ENCODE peak calls at places on chromosomes 2 and 18, in four cellular contexts. T, Y, F and P are unnamed samples. For H4K20me1, the result is how much of the 10 kb centered on the place peaks cover.

GRCh38 chr18:57803119-57803969 is at the start of gene ATP8B1:
- DNase-seq in T (peak), Y (peak), F (peak), P (peak)

GRCh38 chr2:12288048-12288447 is 428.7 kb upstream of the TRIB2 start:
- DNase-seq in T (no peak), F (no peak), Y (no peak), P (no peak)

GRCh38 chr18:41721103-41721502 is 233.9 kb upstream of the PIK3C3 start:
- DNase-seq in Y (no peak), F (no peak), T (peak), P (no peak)

GRCh38 chr18:58054041-58054733 is 10.2 kb downstream of the NEDD4L start:
- DNase-seq in T (peak), Y (no peak), F (peak), P (peak)

GRCh38 chr2:237594514-237594871 is 4.0 kb upstream of the RAB17 start:
- DNase-seq in Y (no peak), F (no peak), T (no peak), P (peak)

GRCh38 chr2:128734521-128735295 is 416.0 kb upstream of the HS6ST1 start:
- DNase-seq in F (no peak), Y (no peak), T (no peak), P (no peak)

GRCh38 chr2:182300603-182301002 is 126.2 kb downstream of the PDE1A start:
- DNase-seq in T (no peak), F (no peak), Y (no peak), P (no peak)

GRCh38 chr2:110866496-110866895 is 134.1 kb downstream of the ACOXL start:
- DNase-seq in Y (no peak), T (peak), F (no peak), P (no peak)

GRCh38 chr18:9924371-9924943 is 10.6 kb downstream of the VAPA start:
- DNase-seq in T (no peak), Y (no peak), F (no peak), P (no peak)

GRCh38 chr2:54771166-54771565 is 47.7 kb downstream of the EML6 start:
- DNase-seq in T (no peak), Y (peak), F (peak), P (no peak)

GRCh38 chr2:200318940-200319435 is 12.5 kb downstream of the SPATS2L start:
- DNase-seq in T (no peak), Y (no peak), F (no peak), P (no peak)

GRCh38 chr2:149661844-149662243 is 74.3 kb upstream of the MMADHC start:
- DNase-seq in Y (no peak), T (no peak), F (peak), P (peak)

GRCh38 chr2:203808041-203808750 is 59.4 kb upstream of the CTLA4 start:
- DNase-seq in Y (no peak), T (peak), F (peak), P (no peak)

GRCh38 chr2:105489168-105489878 is 90.5 kb upstream of the FHL2 start:
- DNase-seq in T (no peak), F (no peak), Y (no peak), P (no peak)

GRCh38 chr2:159140070-159140774 is 146.3 kb downstream of the WDSUB1 start:
- DNase-seq in T (no peak), F (peak), Y (no peak), P (no peak)

GRCh38 chr18:25327631-25328030 is 24.3 kb downstream of the ZNF521 start:
- DNase-seq in F (no peak), T (no peak), Y (no peak), P (no peak)

GRCh38 chr18:76519156-76519549 is 24.1 kb upstream of the ZNF516 start:
- DNase-seq in F (peak), T (peak), Y (no peak), P (peak)

GRCh38 chr2:197929008-197929885 is 124.9 kb downstream of the PLCL1 start:
- DNase-seq in F (no peak), T (no peak), Y (no peak), P (no peak)

GRCh38 chr18:63374520-63374919 is 7.5 kb upstream of the KDSR start:
- DNase-seq in Y (no peak), F (no peak), T (no peak), P (no peak)

GRCh38 chr2:224904390-224904789 is 137.9 kb downstream of the DOCK10 start:
- DNase-seq in F (peak), T (no peak), Y (no peak), P (no peak)

GRCh38 chr2:43107679-43108078 is 118.7 kb downstream of the ZFP36L2 start:
- DNase-seq in T (no peak), Y (no peak), F (no peak), P (no peak)

GRCh38 chr18:59272971-59273935 is at the start of gene RAX:
- DNase-seq in T (peak), Y (no peak), F (peak), P (peak)

GRCh38 chr18:30828700-30829099 is 213.8 kb downstream of the DSC3 start:
- DNase-seq in Y (no peak), F (no peak), T (peak), P (no peak)

GRCh38 chr2:170221317-170222288 is 43.7 kb downstream of the MYO3B start:
- DNase-seq in Y (no peak), T (no peak), F (no peak), P (no peak)

GRCh38 chr2:237593036-237593435 is 2.5 kb upstream of the RAB17 start:
- DNase-seq in F (no peak), Y (no peak), T (no peak), P (no peak)

GRCh38 chr2:85976106-85976920 is 87.5 kb upstream of the ST3GAL5 start:
- DNase-seq in F (no peak), Y (no peak), T (no peak), P (no peak)

GRCh38 chr2:9095690-9096089 is 92.2 kb upstream of the MBOAT2 start:
- DNase-seq in Y (no peak), T (peak), F (peak), P (peak)

GRCh38 chr2:72917138-72917874 is at the start of gene EMX1:
- DNase-seq in F (peak), Y (peak), T (peak), P (peak)

GRCh38 chr2:106575955-106576354 is 88.8 kb downstream of the CD8B2 start:
- DNase-seq in Y (no peak), T (peak), F (peak), P (peak)

GRCh38 chr2:46653539-46653938 is 174.2 kb downstream of the TMEM247 start:
- DNase-seq in T (no peak), F (peak), Y (no peak), P (no peak)

GRCh38 chr2:201698588-201699226 is at the start of gene MPP4:
- DNase-seq in T (no peak), F (peak), Y (no peak), P (no peak)

GRCh38 chr2:109549016-109549595 is 64.7 kb downstream of the SEPTIN10 start:
- DNase-seq in Y (no peak), T (no peak), F (peak), P (no peak)

GRCh38 chr2:127100261-127101047 is 6.5 kb downstream of the BIN1 start:
- DNase-seq in F (peak), Y (no peak), T (no peak), P (peak)

GRCh38 chr18:8835556-8835955 is 130.2 kb downstream of the MTCL1 start:
- DNase-seq in F (peak), T (no peak), Y (no peak), P (no peak)

GRCh38 chr2:233266481-233266880 is 15.0 kb downstream of the ATG16L1 start:
- DNase-seq in Y (no peak), F (no peak), T (no peak), P (no peak)

GRCh38 chr2:233264667-233265066 is 13.2 kb downstream of the ATG16L1 start:
- DNase-seq in T (no peak), Y (no peak), F (no peak), P (no peak)

GRCh38 chr2:233265899-233266431 is 14.5 kb downstream of the ATG16L1 start:
- DNase-seq in T (no peak), F (no peak), Y (no peak), P (no peak)

GRCh38 chr2:233270366-233270765 is 18.9 kb downstream of the ATG16L1 start:
- DNase-seq in Y (no peak), F (no peak), T (no peak), P (no peak)

GRCh38 chr2:233267516-233268245 is 16.2 kb downstream of the ATG16L1 start:
- DNase-seq in Y (no peak), T (no peak), F (no peak), P (no peak)
- TF ChIP-seq EZH2phosphoT487 in Y (no peak), T (no peak), F (no peak), P (no peak)

GRCh38 chr2:144468823-144469595 is 50.9 kb downstream of the ZEB2 start:
- DNase-seq in F (no peak), Y (no peak), T (no peak), P (no peak)

GRCh38 chr2:144465723-144466122 is 54.2 kb downstream of the ZEB2 start:
- DNase-seq in F (no peak), Y (no peak), T (no peak), P (no peak)

GRCh38 chr2:144467479-144468210 is 52.3 kb downstream of the ZEB2 start:
- DNase-seq in T (peak), F (no peak), Y (no peak), P (no peak)

GRCh38 chr2:144464730-144465129 is 55.2 kb downstream of the ZEB2 start:
- DNase-seq in Y (no peak), F (no peak), T (no peak), P (peak)

GRCh38 chr2:144466637-144467036 is 53.3 kb downstream of the ZEB2 start:
- DNase-seq in F (no peak), Y (no peak), T (no peak), P (no peak)
- H4K20me1 ChIP-seq in F (under half), Y (under half), T (half or more), P (under half)

DNA sequence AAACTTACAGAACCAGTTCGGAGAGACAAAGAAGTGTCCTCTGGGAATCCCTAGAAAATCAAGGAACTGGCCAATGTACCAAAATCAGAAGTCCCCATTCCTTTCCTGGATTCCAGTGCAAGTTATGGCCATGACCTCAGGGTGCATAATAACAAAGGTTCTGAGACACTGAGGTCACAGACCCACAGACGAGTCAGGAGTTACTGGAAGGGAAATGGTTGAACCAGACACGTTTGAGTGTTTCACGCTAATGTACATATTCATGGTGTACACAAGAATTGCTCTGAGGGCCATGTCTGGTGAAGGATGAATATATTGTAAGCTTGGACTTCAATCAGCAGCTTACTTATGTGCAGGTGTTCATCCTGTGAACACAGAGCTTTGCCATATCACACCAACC is 58.7 kb upstream of the KLHL29 start:
- DNase-seq in Y (no peak), F (no peak), T (no peak), P (no peak)
- TF ChIP-seq EZH2phosphoT487 in Y (no peak), F (no peak), T (no peak), P (no peak)

GRCh38 chr2:223040527-223040926 is 11.5 kb upstream of the KCNE4 start:
- DNase-seq in F (no peak), Y (no peak), T (no peak), P (no peak)

GRCh38 chr2:223034241-223034933 is 17.6 kb upstream of the KCNE4 start:
- DNase-seq in F (no peak), Y (no peak), T (no peak), P (no peak)

GRCh38 chr2:223039618-223040017 is 12.4 kb upstream of the KCNE4 start:
- DNase-seq in Y (no peak), F (no peak), T (no peak), P (no peak)

GRCh38 chr2:223037433-223037800 is 14.6 kb upstream of the KCNE4 start:
- DNase-seq in T (no peak), F (no peak), Y (no peak), P (no peak)

GRCh38 chr2:223036756-223037432 is 15.1 kb upstream of the KCNE4 start:
- DNase-seq in T (no peak), F (no peak), Y (no peak), P (no peak)
- H4K20me1 ChIP-seq in T (under half), F (under half), Y (under half), P (under half)

GRCh38 chr2:241901500-241902351 is 32.2 kb downstream of the RTP5 start:
- DNase-seq in T (peak), F (peak), Y (no peak), P (peak)
- TF ChIP-seq EZH2phosphoT487 in T (no peak), F (no peak), Y (no peak), P (no peak)

GRCh38 chr2:207156451-207157161 is 9.1 kb downstream of the KLF7 start:
- DNase-seq in T (no peak), F (no peak), Y (no peak), P (no peak)
- H4K20me1 ChIP-seq in T (under half), F (half or more), Y (under half), P (under half)

GRCh38 chr2:10237392-10238321 is 65.0 kb upstream of the HPCAL1 start:
- DNase-seq in T (no peak), F (no peak), Y (no peak), P (no peak)
- TF ChIP-seq EZH2phosphoT487 in T (no peak), F (no peak), Y (no peak), P (no peak)

DNA sequence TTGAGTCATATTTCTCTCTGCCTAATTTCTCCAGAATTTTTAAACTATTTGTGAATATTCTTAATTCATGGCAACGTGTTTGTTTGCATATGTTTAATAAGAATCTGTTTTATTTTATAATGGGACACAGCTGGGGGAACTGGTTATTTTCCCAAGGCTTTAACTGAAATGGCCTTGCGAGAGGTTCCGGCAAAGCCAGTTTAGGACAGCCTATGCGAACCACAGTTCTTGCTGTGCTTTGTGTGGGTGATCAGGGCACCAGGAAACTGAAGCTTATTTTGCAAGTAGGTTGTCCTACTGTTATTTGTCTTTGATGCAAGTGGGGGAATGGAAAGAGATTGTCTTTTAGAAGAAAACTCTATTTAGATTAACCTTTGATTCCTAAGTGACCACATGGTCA is 6.5 kb downstream of the ANKMY1 start:
- DNase-seq in Y (no peak), F (no peak), T (no peak), P (no peak)
- H4K20me1 ChIP-seq in Y (under half), F (under half), T (under half), P (under half)

GRCh38 chr18:21134895-21135294 is 23.3 kb upstream of the ROCK1 start:
- DNase-seq in Y (no peak), F (peak), T (no peak), P (no peak)
- TF ChIP-seq EZH2phosphoT487 in Y (no peak), F (no peak), T (no peak), P (no peak)

DNA sequence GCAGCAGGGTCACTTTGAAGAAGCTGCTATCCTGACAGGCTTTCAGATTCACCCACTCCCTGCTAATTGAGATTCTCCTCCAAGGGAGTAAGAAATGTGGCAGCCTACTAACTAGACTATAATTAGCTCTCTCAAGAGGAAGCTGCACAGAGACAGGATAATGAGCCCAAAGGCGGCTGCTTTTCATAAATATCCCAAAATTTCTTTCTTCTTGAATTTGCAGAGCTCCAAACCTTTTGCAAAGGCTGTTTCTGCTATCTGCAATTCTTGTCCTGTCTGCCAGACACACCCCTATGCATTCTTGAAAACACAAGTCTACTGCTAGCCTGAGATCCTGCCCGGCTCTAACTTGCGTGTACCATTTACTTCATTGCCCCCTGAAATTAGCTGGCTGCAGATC is 54.0 kb upstream of the RNU4ATAC start:
- DNase-seq in T (peak), Y (no peak), F (no peak), P (no peak)
- H4K20me1 ChIP-seq in T (half or more), Y (under half), F (under half), P (under half)